ENCODE peak calls at places on chromosomes 3 and 15, in seven cellular contexts. E is dorsolateral prefrontal cortex, M is coronary artery, P is GM12865, C is endothelial cell of umbilical vein, Q is colonic mucosa, U is ovary. A is an unnamed sample.

GRCh38 chr3:32886296-32886695 is 65.1 kb upstream of the CCR4 start:
- DNase-seq in E (no peak), M (no peak), P (no peak), C (no peak), Q (no peak), U (no peak), A (no peak)

GRCh38 chr15:40838756-40839155 is 5.1 kb upstream of the SPINT1 start:
- DNase-seq in E (no peak), M (no peak), P (no peak), C (no peak), Q (no peak), U (no peak), A (no peak)

GRCh38 chr3:135739755-135740154 is 225.8 kb upstream of the PPP2R3A start:
- DNase-seq in E (no peak), M (no peak), P (no peak), C (no peak), Q (no peak), U (no peak), A (no peak)

GRCh38 chr3:113193719-113194118 is 17.6 kb upstream of the BOC start:
- DNase-seq in E (no peak), M (no peak), P (no peak), C (no peak), Q (no peak), U (no peak), A (no peak)

GRCh38 chr15:56917652-56918045 is 795 bp upstream of the TCF12 start:
- DNase-seq in E (no peak), M (no peak), P (peak; percentile 46), C (no peak), Q (no peak), U (no peak), A (no peak)

GRCh38 chr15:50943623-50944022 is 35.1 kb downstream of the AP4E1 start:
- DNase-seq in E (no peak), M (no peak), P (no peak), C (no peak), Q (no peak), U (no peak), A (no peak)

GRCh38 chr3:30611613-30612421 is 5.4 kb downstream of the TGFBR2 start:
- DNase-seq in E (no peak), M (no peak), P (no peak), C (no peak), Q (no peak), U (no peak), A (peak; percentile 26)

GRCh38 chr15:63094495-63094931 is 27.1 kb upstream of the LACTB start:
- DNase-seq in E (no peak), M (no peak), P (no peak), C (no peak), Q (no peak), U (no peak), A (peak; percentile 59)

GRCh38 chr3:18351823-18352744 is 73.1 kb downstream of the SATB1 start:
- DNase-seq in E (peak; percentile 47), M (no peak), P (no peak), C (no peak), Q (peak; percentile 64), U (no peak), A (no peak)

GRCh38 chr15:43376017-43376705 is 5.3 kb downstream of the TUBGCP4 start:
- DNase-seq in E (no peak), M (no peak), P (peak; percentile 76), C (peak; percentile 21), Q (peak; percentile 27), U (no peak), A (peak; percentile 48)

GRCh38 chr15:38666865-38667264 is 102.3 kb upstream of the RASGRP1 start:
- DNase-seq in E (no peak), M (no peak), P (no peak), C (no peak), Q (no peak), U (no peak), A (no peak)

GRCh38 chr3:9402410-9403228 is 5.2 kb downstream of the SETD5 start:
- DNase-seq in E (peak; percentile 62), M (no peak), P (no peak), C (no peak), Q (peak; percentile 86), U (peak; percentile 18), A (peak; percentile 43)

GRCh38 chr15:64029633-64030032 is 16.7 kb downstream of the DAPK2 start:
- DNase-seq in E (no peak), M (no peak), P (peak; percentile 24), C (no peak), Q (no peak), U (no peak), A (no peak)

GRCh38 chr3:26015752-26016151 is 225.9 kb downstream of the OXSM start:
- DNase-seq in E (no peak), M (no peak), P (no peak), C (no peak), Q (no peak), U (no peak), A (no peak)

GRCh38 chr3:14364580-14365292 is 37.7 kb upstream of the SLC6A6 start:
- DNase-seq in E (no peak), M (no peak), P (no peak), C (no peak), Q (no peak), U (no peak), A (no peak)
- H3K4me3 ChIP-seq in E (no peak overlapping the region), M (no peak overlapping the region), P (no peak overlapping the region), C (no peak overlapping the region), Q (no peak overlapping the region), U (no peak overlapping the region), A (no peak overlapping the region)

DNA sequence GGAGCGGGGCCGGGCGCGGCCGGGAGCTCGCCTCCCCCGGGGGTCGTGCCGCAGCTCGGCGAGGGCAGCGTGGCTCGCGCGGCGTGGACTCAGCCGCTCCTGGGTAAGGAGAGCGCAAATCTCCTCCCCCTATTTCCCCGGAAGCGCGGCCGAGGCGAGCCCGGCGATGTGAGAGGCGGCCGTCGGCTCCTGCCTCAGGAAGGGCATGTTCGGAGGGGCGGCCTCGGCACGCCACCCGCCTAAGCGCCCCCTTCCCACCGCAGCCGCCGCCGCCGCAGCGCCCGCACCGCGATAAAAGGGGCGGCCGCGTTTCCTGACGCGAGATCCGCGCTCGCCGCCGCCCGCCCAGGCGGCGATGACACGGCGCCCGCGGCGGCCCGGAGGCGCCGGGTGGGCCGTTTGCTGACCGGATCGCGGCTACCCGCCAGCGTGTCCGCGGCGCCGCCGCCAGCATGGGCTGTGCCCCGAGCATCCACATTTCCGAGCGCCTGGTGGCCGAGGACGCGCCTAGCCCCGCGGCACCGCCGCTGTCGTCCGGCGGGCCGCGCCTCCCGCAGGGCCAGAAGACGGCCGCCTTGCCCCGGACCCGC is at the start of gene PDE8A:
- DNase-seq in E (peak; percentile 51), M (peak; percentile 80), P (peak; percentile 77), C (peak; percentile 57), Q (no peak), U (peak; percentile 15), A (no peak)
- TF ChIP-seq CTCF in E (no peak), M (no peak), P (no peak), C (no peak), Q (no peak), U (peak; percentile 15), A (no peak)

GRCh38 chr3:29335438-29335837 is 54.6 kb downstream of the RBMS3 start:
- DNase-seq in E (peak; percentile 39), M (peak; percentile 86), P (no peak), C (peak; percentile 92), Q (peak; percentile 44), U (peak; percentile 71), A (peak; percentile 97)
- H3K4me3 ChIP-seq in E (peak overlapping the region; percentile 46), M (peak overlapping the region; percentile 58), P (no peak overlapping the region), C (peak overlapping the region; percentile 42), Q (peak overlapping the region; percentile 4), U (peak overlapping the region; percentile 25), A (peak overlapping the region; percentile 38)

DNA sequence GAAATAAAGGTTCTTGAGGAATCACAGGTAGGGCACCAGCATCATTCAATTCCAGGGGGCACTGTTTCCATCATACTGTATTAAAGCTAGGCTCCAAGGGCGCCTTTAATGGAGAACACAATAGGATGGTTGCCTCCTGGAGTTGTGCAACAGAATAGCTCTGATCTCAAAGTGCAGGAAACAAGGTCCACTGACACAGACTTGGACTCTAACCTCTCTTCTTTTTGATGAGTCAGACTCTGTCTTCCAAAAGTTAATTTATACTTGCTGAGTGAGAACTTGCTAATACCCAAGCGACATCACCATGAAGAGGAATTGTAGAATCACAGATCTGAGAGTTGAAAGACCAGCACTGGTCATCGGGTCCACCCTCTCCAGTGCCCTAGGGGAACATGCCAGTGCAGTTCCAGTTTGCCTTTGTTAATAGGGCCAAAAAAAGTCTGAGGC is 94.4 kb upstream of the PHLDB2 start:
- DNase-seq in E (no peak), M (no peak), P (no peak), C (no peak), Q (no peak), U (no peak), A (no peak)
- TF ChIP-seq CTCF in E (no peak), M (no peak), P (no peak), C (no peak), Q (no peak), U (no peak), A (peak; percentile 35)

GRCh38 chr3:4717363-4717740 is 224.2 kb downstream of the ITPR1 start:
- DNase-seq in E (no peak), M (no peak), P (no peak), C (no peak), Q (no peak), U (no peak), A (no peak)

GRCh38 chr3:4718179-4718736 is 225.1 kb downstream of the ITPR1 start:
- DNase-seq in E (no peak), M (no peak), P (no peak), C (no peak), Q (no peak), U (no peak), A (no peak)

GRCh38 chr3:4720316-4721075 is 227.3 kb downstream of the ITPR1 start:
- DNase-seq in E (no peak), M (peak; percentile 88), P (peak; percentile 48), C (peak; percentile 75), Q (peak; percentile 75), U (peak; percentile 88), A (peak; percentile 77)

GRCh38 chr3:4716731-4717362 is 223.7 kb downstream of the ITPR1 start:
- DNase-seq in E (no peak), M (no peak), P (no peak), C (no peak), Q (no peak), U (no peak), A (peak; percentile 73)

GRCh38 chr3:4719011-4719649 is 226.0 kb downstream of the ITPR1 start:
- DNase-seq in E (no peak), M (no peak), P (no peak), C (no peak), Q (no peak), U (no peak), A (no peak)
- H3K4me3 ChIP-seq in E (no peak overlapping the region), M (no peak overlapping the region), P (no peak overlapping the region), C (no peak overlapping the region), Q (no peak overlapping the region), U (no peak overlapping the region), A (no peak overlapping the region)

DNA sequence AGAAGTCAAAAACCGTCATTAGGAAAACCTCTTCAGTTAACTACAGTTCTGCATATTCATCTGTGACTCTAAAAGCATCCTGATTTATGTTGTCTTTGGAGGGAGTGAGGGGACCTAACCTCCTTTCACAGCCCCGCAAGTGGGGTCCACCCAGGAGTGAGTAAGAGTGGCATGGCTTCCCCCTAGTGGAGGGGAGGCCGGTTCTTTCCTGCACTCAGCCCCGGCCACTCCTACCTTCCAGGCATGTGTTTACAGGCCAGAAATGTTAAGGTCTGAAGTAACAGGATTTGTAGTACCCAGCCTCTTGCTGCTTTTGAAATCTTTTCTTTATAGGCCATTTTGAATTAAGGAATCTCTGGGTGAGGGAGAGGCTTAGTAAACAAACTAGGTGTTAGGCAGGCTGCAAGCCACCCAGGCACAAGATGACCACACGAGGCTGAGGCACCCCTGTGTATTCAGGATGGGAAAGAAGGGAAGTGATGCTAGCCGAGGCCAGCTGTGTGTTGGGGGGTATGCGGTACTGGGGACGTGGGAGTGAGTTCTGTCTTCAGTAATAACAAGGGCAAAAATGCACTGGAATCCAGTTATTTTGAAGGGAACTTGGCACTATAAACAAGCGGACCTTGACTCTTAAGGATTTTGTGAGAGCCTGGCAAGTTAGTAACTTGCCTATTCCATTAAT is 50.5 kb downstream of the CTDSPL start:
- DNase-seq in E (no peak), M (no peak), P (no peak), C (no peak), Q (no peak), U (peak; percentile 37), A (no peak)
- TF ChIP-seq CTCF in E (no peak), M (no peak), P (no peak), C (no peak), Q (no peak), U (no peak), A (peak; percentile 38)